ENCODE peak calls at places on chromosomes 16 and 17, in seven cellular contexts. One of them, this sample, is unnamed.

GRCh38 chr17:60086822-60087591 is 8.3 kb upstream of the HEATR6 start:
- DNase-seq in thoracic aorta: no peak
- DNase-seq in esophagus squamous epithelium: no peak
- DNase-seq in fibroblast of lung: peak
- DNase-seq in WERI-Rb-1: peak
- DNase-seq in tibial nerve: no peak
- DNase-seq in Peyer's patch: no peak
- DNase-seq in this sample: no peak

GRCh38 chr17:57045868-57046671 is 39.0 kb upstream of the AKAP1 start:
- DNase-seq in WERI-Rb-1: no peak
- DNase-seq in tibial nerve: no peak
- DNase-seq in thoracic aorta: no peak
- DNase-seq in Peyer's patch: peak
- DNase-seq in fibroblast of lung: no peak
- DNase-seq in esophagus squamous epithelium: no peak
- DNase-seq in this sample: no peak

GRCh38 chr17:38789185-38789584 is 10.2 kb downstream of the PIP4K2B start:
- DNase-seq in thoracic aorta: no peak
- DNase-seq in Peyer's patch: no peak
- DNase-seq in esophagus squamous epithelium: no peak
- DNase-seq in fibroblast of lung: peak
- DNase-seq in tibial nerve: no peak
- DNase-seq in WERI-Rb-1: peak
- DNase-seq in this sample: no peak

GRCh38 chr16:18832021-18832420 is 30.7 kb upstream of the ARL6IP1 start:
- DNase-seq in WERI-Rb-1: no peak
- DNase-seq in Peyer's patch: no peak
- DNase-seq in tibial nerve: no peak
- DNase-seq in esophagus squamous epithelium: no peak
- DNase-seq in fibroblast of lung: no peak
- DNase-seq in thoracic aorta: no peak
- DNase-seq in this sample: no peak

GRCh38 chr16:55703003-55704001 is 47.5 kb downstream of the SLC6A2 start:
- DNase-seq in esophagus squamous epithelium: no peak
- DNase-seq in Peyer's patch: no peak
- DNase-seq in thoracic aorta: no peak
- DNase-seq in fibroblast of lung: peak
- DNase-seq in tibial nerve: peak
- DNase-seq in WERI-Rb-1: peak
- DNase-seq in this sample: no peak

GRCh38 chr17:28993013-28993600 is 12.7 kb downstream of the SEZ6 start:
- DNase-seq in WERI-Rb-1: no peak
- DNase-seq in thoracic aorta: no peak
- DNase-seq in Peyer's patch: no peak
- DNase-seq in esophagus squamous epithelium: no peak
- DNase-seq in fibroblast of lung: no peak
- DNase-seq in tibial nerve: no peak
- DNase-seq in this sample: no peak

GRCh38 chr17:42531455-42532354 is 4.3 kb upstream of the NAGLU start:
- DNase-seq in esophagus squamous epithelium: no peak
- DNase-seq in tibial nerve: no peak
- DNase-seq in Peyer's patch: peak
- DNase-seq in thoracic aorta: no peak
- DNase-seq in fibroblast of lung: peak
- DNase-seq in WERI-Rb-1: peak
- DNase-seq in this sample: no peak

GRCh38 chr17:5237541-5238016 is 2.9 kb upstream of the SCIMP start:
- DNase-seq in Peyer's patch: peak
- DNase-seq in fibroblast of lung: peak
- DNase-seq in tibial nerve: peak
- DNase-seq in esophagus squamous epithelium: no peak
- DNase-seq in thoracic aorta: no peak
- DNase-seq in WERI-Rb-1: peak
- DNase-seq in this sample: peak

GRCh38 chr17:74474043-74474792 is 7.8 kb downstream of the CD300A start:
- DNase-seq in fibroblast of lung: no peak
- DNase-seq in WERI-Rb-1: no peak
- DNase-seq in esophagus squamous epithelium: no peak
- DNase-seq in Peyer's patch: no peak
- DNase-seq in tibial nerve: no peak
- DNase-seq in thoracic aorta: no peak
- DNase-seq in this sample: no peak

GRCh38 chr16:87099001-87099740 is 218.0 kb downstream of the C16orf95 start:
- DNase-seq in thoracic aorta: no peak
- DNase-seq in Peyer's patch: no peak
- DNase-seq in WERI-Rb-1: no peak
- DNase-seq in esophagus squamous epithelium: no peak
- DNase-seq in fibroblast of lung: no peak
- DNase-seq in tibial nerve: no peak
- DNase-seq in this sample: no peak

DNA sequence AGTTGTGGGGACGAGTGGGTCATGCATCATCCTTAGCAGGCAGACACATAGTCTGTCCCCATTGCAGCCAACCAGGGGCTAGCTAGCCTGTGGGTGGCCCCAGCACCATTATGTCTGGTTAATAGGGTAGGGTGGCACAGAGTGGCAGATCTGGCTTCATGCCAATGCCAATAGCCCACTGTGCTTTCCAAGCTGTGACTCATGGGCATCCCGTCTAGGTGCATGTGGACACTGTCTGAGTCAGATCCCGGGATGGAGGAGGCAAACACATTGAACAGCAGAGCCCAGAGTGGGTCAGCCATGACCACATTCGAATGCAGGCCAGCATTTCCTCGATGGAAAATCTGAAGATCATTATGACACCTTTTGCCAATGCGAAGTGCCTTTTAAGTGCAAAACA is 2.5 kb downstream of the HS3ST2 start:
- DNase-seq in tibial nerve: no peak
- DNase-seq in WERI-Rb-1: no peak
- DNase-seq in fibroblast of lung: no peak
- DNase-seq in esophagus squamous epithelium: no peak
- DNase-seq in Peyer's patch: no peak
- DNase-seq in thoracic aorta: peak
- DNase-seq in this sample: no peak
- H3K4me3 ChIP-seq in tibial nerve: no peak
- H3K4me3 ChIP-seq in WERI-Rb-1: no peak
- H3K4me3 ChIP-seq in fibroblast of lung: no peak
- H3K4me3 ChIP-seq in esophagus squamous epithelium: no peak
- H3K4me3 ChIP-seq in Peyer's patch: no peak
- H3K4me3 ChIP-seq in thoracic aorta: peak
- H3K4me3 ChIP-seq in this sample: no peak

DNA sequence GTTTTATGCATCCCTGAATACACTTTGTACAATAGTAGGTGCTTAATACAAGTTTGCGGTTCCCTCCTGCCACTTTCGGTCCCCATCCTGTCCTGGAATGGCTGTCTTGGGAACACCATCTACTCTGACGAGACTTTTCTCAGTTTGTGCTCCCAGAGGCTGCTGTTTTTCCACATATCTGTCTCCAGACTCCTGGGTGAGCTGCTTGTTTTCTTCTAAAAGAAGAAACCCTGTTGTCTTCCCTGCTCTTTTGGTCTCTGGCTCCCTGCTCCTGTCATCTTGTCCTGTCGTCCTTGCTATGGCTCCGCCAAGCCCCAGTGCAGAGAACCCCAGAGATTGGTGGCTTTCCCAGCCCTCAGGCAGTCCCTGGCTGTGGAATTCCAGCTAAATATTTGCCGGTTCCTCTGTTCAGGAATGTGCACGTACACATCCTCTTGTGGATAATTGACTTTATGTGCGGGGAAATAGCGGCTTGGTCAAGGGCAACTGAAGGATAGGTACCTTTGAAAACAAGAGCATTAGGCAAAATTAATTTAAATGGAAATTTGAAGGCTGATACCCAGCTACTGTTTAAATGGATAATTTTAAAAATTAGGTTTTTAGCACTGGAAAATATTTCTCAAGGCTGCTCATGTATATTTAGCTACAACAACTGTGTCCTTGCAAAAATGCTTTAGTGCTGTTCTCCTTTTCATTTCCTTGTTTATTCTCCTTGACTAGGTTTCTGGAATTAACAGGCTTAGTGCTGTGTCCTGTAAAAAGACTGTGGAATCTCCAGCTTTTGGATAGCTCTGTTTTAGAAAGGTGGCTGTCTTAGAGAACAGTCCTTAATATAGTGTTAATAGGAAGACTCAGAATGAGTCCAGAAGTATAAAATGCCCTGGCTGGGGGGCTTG is 50.2 kb upstream of the SLC12A3 start:
- DNase-seq in WERI-Rb-1: no peak
- DNase-seq in Peyer's patch: no peak
- DNase-seq in thoracic aorta: no peak
- DNase-seq in tibial nerve: no peak
- DNase-seq in esophagus squamous epithelium: no peak
- DNase-seq in fibroblast of lung: no peak
- DNase-seq in this sample: no peak
- H3K27ac ChIP-seq in WERI-Rb-1: no peak
- H3K27ac ChIP-seq in Peyer's patch: no peak
- H3K27ac ChIP-seq in thoracic aorta: no peak
- H3K27ac ChIP-seq in tibial nerve: no peak
- H3K27ac ChIP-seq in esophagus squamous epithelium: no peak
- H3K27ac ChIP-seq in fibroblast of lung: no peak
- H3K27ac ChIP-seq in this sample: no peak

DNA sequence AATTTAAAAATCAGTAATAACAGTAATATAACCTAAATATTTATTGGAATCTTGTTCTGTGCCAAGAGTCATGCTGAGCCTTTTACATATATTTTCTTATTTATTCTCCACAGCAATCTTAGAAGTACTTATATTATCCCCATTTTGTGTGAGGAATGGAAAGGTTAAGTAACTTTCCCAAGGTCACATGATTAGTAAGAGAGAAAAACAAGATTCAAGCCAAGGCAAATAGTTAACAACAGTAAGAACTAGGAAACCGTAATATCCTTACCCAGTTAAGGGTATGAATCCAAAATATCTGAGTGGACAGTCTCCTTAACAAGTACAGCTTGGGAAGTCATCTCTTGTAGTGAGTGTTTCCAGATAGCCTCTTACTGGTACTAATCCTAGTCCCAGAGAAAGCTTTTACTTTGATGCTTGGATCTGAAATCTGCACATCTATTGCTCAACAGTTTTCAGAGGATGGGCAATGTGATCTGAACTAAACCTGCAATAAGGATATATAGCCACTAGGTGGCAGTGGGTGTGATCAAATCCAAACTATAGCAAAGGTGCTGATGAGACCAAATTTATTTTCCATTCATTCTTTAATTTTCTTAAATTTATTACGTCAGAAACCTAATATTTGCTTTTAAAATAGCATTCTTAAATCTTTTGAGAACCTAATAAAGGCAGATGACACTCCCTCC is 23.3 kb downstream of the SHISA6 start:
- DNase-seq in tibial nerve: no peak
- DNase-seq in esophagus squamous epithelium: no peak
- DNase-seq in fibroblast of lung: no peak
- DNase-seq in Peyer's patch: no peak
- DNase-seq in thoracic aorta: no peak
- DNase-seq in WERI-Rb-1: no peak
- DNase-seq in this sample: no peak
- H3K4me3 ChIP-seq in tibial nerve: no peak
- H3K4me3 ChIP-seq in esophagus squamous epithelium: no peak
- H3K4me3 ChIP-seq in fibroblast of lung: no peak
- H3K4me3 ChIP-seq in Peyer's patch: no peak
- H3K4me3 ChIP-seq in thoracic aorta: no peak
- H3K4me3 ChIP-seq in WERI-Rb-1: no peak
- H3K4me3 ChIP-seq in this sample: no peak

GRCh38 chr17:80151333-80151732 is 4.4 kb upstream of the EIF4A3 start:
- DNase-seq in esophagus squamous epithelium: no peak
- DNase-seq in fibroblast of lung: peak
- DNase-seq in WERI-Rb-1: no peak
- DNase-seq in tibial nerve: no peak
- DNase-seq in Peyer's patch: no peak
- DNase-seq in thoracic aorta: no peak
- DNase-seq in this sample: no peak
- H3K27ac ChIP-seq in esophagus squamous epithelium: peak
- H3K27ac ChIP-seq in fibroblast of lung: no peak
- H3K27ac ChIP-seq in WERI-Rb-1: peak
- H3K27ac ChIP-seq in tibial nerve: no peak
- H3K27ac ChIP-seq in Peyer's patch: no peak
- H3K27ac ChIP-seq in thoracic aorta: no peak
- H3K27ac ChIP-seq in this sample: no peak

This sample was measured in iPS DF 6.9.